ENCODE peak calls at places on chromosomes 4 and X, in seven cellular contexts. K is choroid plexus epithelial cell; I is RCC 7860; Y is stimulated activated CD4-positive, alpha-beta T cell treated with anti-CD3 and anti-CD28 coated beads, Interleukin-1b, Interleukin-23, amount 100 ng/mL, for 1 hour; J is transverse colon; H is activated naive CD4-positive, alpha-beta T cell treated with anti-CD3 and anti-CD28 coated beads, Interleukin-2, amount 10 ng/mL, durations not matched to agents 7 days and 5 days; W is stomach. T is an unnamed sample.

GRCh38 chr4:109079731-109080130 is 222.7 kb downstream of the COL25A1 start:
- DNase-seq in K (peak; percentile 49), I (no peak), Y (no peak), J (no peak), H (no peak), W (no peak), T (no peak)

GRCh38 chr4:6465985-6466384 is 6.4 kb downstream of the PPP2R2C start:
- DNase-seq in K (no peak), I (no peak), Y (no peak), J (no peak), H (no peak), W (no peak), T (peak; percentile 12)

GRCh38 chr4:112145326-112145819 is at the start of gene FAM241A:
- DNase-seq in K (peak; percentile 88), I (peak; percentile 60), Y (peak; percentile 95), J (peak; percentile 89), H (peak; percentile 87), W (peak; percentile 89), T (peak; percentile 93)

GRCh38 chr4:98284640-98285046 is 23.5 kb downstream of the RAP1GDS1 start:
- DNase-seq in K (no peak), I (peak; percentile 67), Y (no peak), J (no peak), H (no peak), W (no peak), T (no peak)

GRCh38 chrX:131944936-131945902 is 77.9 kb upstream of the STK26 start:
- DNase-seq in K (no peak), I (no peak), Y (no peak), J (no peak), H (no peak), W (no peak), T (no peak)

GRCh38 chrX:40152173-40152705 is 54.5 kb upstream of the BCOR start:
- DNase-seq in K (no peak), I (no peak), Y (no peak), J (peak; percentile 51), H (peak; percentile 58), W (peak; percentile 55), T (no peak)

GRCh38 chr4:182895791-182896292 is 21.3 kb downstream of the DCTD start:
- DNase-seq in K (no peak), I (no peak), Y (no peak), J (peak; percentile 12), H (no peak), W (peak; percentile 69), T (no peak)

GRCh38 chr4:112516401-112517066 is 554 bp upstream of the NEUROG2 start:
- DNase-seq in K (no peak), I (no peak), Y (no peak), J (no peak), H (peak; percentile 27), W (no peak), T (peak; percentile 33)

T was measured in testis.